ENCODE peak calls at places on chromosomes 13 and 19, in ten cellular contexts. One of them, this sample, is unnamed.
A peak's percentile ranks its signal among the peaks of the same experiment; 100 is the strongest.

GRCh38 chr13:99566125-99567083 is 65.1 kb downstream of the TM9SF2 start:
- DNase-seq in B cell: no peak
- DNase-seq in sigmoid colon: no peak
- DNase-seq in nephron progenitor cell: no peak
- DNase-seq in fibroblast of lung: no peak
- DNase-seq in esophagus squamous epithelium: no peak
- DNase-seq in breast epithelium: no peak
- DNase-seq in activated B cell treated with CpG ODN at 0.5 μM for 24 hours: no peak
- DNase-seq in colonic mucosa: no peak
- DNase-seq in astrocyte of the cerebellum: no peak
- DNase-seq in this sample: no peak

GRCh38 chr13:101406787-101407186 is 9.5 kb downstream of the NALCN start:
- DNase-seq in nephron progenitor cell: no peak
- DNase-seq in breast epithelium: no peak
- DNase-seq in astrocyte of the cerebellum: no peak
- DNase-seq in fibroblast of lung: no peak
- DNase-seq in B cell: no peak
- DNase-seq in colonic mucosa: no peak
- DNase-seq in esophagus squamous epithelium: no peak
- DNase-seq in sigmoid colon: no peak
- DNase-seq in activated B cell treated with CpG ODN at 0.5 μM for 24 hours: no peak
- DNase-seq in this sample: no peak

GRCh38 chr13:101465877-101466276 is 13.4 kb downstream of the ITGBL1 start:
- DNase-seq in astrocyte of the cerebellum: no peak
- DNase-seq in esophagus squamous epithelium: no peak
- DNase-seq in colonic mucosa: no peak
- DNase-seq in sigmoid colon: no peak
- DNase-seq in activated B cell treated with CpG ODN at 0.5 μM for 24 hours: no peak
- DNase-seq in breast epithelium: no peak
- DNase-seq in B cell: no peak
- DNase-seq in fibroblast of lung: peak; percentile 67
- DNase-seq in nephron progenitor cell: no peak
- DNase-seq in this sample: no peak

GRCh38 chr19:48962029-48962848 is 2.9 kb upstream of the FTL start:
- DNase-seq in nephron progenitor cell: no peak
- DNase-seq in esophagus squamous epithelium: no peak
- DNase-seq in B cell: peak; percentile 82
- DNase-seq in fibroblast of lung: no peak
- DNase-seq in activated B cell treated with CpG ODN at 0.5 μM for 24 hours: peak; percentile 53
- DNase-seq in astrocyte of the cerebellum: no peak
- DNase-seq in sigmoid colon: peak; percentile 80
- DNase-seq in colonic mucosa: peak; percentile 91
- DNase-seq in breast epithelium: no peak
- DNase-seq in this sample: peak; percentile 83

GRCh38 chr13:96817336-96817941 is 176.8 kb downstream of the OXGR1 start:
- DNase-seq in colonic mucosa: no peak
- DNase-seq in astrocyte of the cerebellum: no peak
- DNase-seq in fibroblast of lung: peak; percentile 1
- DNase-seq in esophagus squamous epithelium: no peak
- DNase-seq in breast epithelium: no peak
- DNase-seq in sigmoid colon: no peak
- DNase-seq in B cell: no peak
- DNase-seq in activated B cell treated with CpG ODN at 0.5 μM for 24 hours: no peak
- DNase-seq in nephron progenitor cell: no peak
- DNase-seq in this sample: peak; percentile 3

GRCh38 chr19:49761625-49762311 is 1.3 kb downstream of the TSKS start:
- DNase-seq in nephron progenitor cell: no peak
- DNase-seq in B cell: no peak
- DNase-seq in breast epithelium: no peak
- DNase-seq in sigmoid colon: no peak
- DNase-seq in fibroblast of lung: peak; percentile 20
- DNase-seq in esophagus squamous epithelium: no peak
- DNase-seq in colonic mucosa: no peak
- DNase-seq in astrocyte of the cerebellum: no peak
- DNase-seq in activated B cell treated with CpG ODN at 0.5 μM for 24 hours: no peak
- DNase-seq in this sample: peak; percentile 34

GRCh38 chr19:13913352-13913751 is 7.4 kb downstream of the CC2D1A start:
- DNase-seq in esophagus squamous epithelium: no peak
- DNase-seq in breast epithelium: no peak
- DNase-seq in sigmoid colon: no peak
- DNase-seq in nephron progenitor cell: no peak
- DNase-seq in fibroblast of lung: no peak
- DNase-seq in colonic mucosa: no peak
- DNase-seq in astrocyte of the cerebellum: no peak
- DNase-seq in B cell: no peak
- DNase-seq in activated B cell treated with CpG ODN at 0.5 μM for 24 hours: no peak
- DNase-seq in this sample: no peak

GRCh38 chr19:10118960-10119359 is 739 bp downstream of the EIF3G start:
- DNase-seq in B cell: no peak
- DNase-seq in colonic mucosa: no peak
- DNase-seq in fibroblast of lung: no peak
- DNase-seq in sigmoid colon: no peak
- DNase-seq in astrocyte of the cerebellum: no peak
- DNase-seq in activated B cell treated with CpG ODN at 0.5 μM for 24 hours: no peak
- DNase-seq in nephron progenitor cell: no peak
- DNase-seq in breast epithelium: no peak
- DNase-seq in esophagus squamous epithelium: no peak
- DNase-seq in this sample: no peak

GRCh38 chr13:31131470-31131961 is 30.2 kb downstream of the HSPH1 start:
- DNase-seq in B cell: no peak
- DNase-seq in fibroblast of lung: no peak
- DNase-seq in sigmoid colon: no peak
- DNase-seq in breast epithelium: no peak
- DNase-seq in activated B cell treated with CpG ODN at 0.5 μM for 24 hours: no peak
- DNase-seq in esophagus squamous epithelium: no peak
- DNase-seq in nephron progenitor cell: no peak
- DNase-seq in astrocyte of the cerebellum: no peak
- DNase-seq in colonic mucosa: no peak
- DNase-seq in this sample: peak; percentile 4

GRCh38 chr13:51066091-51066831 is 44.8 kb downstream of the C13orf42 start:
- DNase-seq in colonic mucosa: no peak
- DNase-seq in B cell: peak; percentile 17
- DNase-seq in fibroblast of lung: peak; percentile 69
- DNase-seq in breast epithelium: peak; percentile 23
- DNase-seq in sigmoid colon: no peak
- DNase-seq in activated B cell treated with CpG ODN at 0.5 μM for 24 hours: no peak
- DNase-seq in astrocyte of the cerebellum: peak; percentile 31
- DNase-seq in nephron progenitor cell: no peak
- DNase-seq in esophagus squamous epithelium: no peak
- DNase-seq in this sample: peak; percentile 16

GRCh38 chr19:53947624-53948023 is 15.1 kb upstream of the CACNG8 start:
- DNase-seq in astrocyte of the cerebellum: no peak
- DNase-seq in B cell: no peak
- DNase-seq in sigmoid colon: no peak
- DNase-seq in nephron progenitor cell: no peak
- DNase-seq in activated B cell treated with CpG ODN at 0.5 μM for 24 hours: no peak
- DNase-seq in fibroblast of lung: no peak
- DNase-seq in breast epithelium: no peak
- DNase-seq in colonic mucosa: no peak
- DNase-seq in esophagus squamous epithelium: no peak
- DNase-seq in this sample: peak; percentile 4

GRCh38 chr19:49098795-49099194 is 13.5 kb downstream of the SNRNP70 start:
- DNase-seq in breast epithelium: no peak
- DNase-seq in activated B cell treated with CpG ODN at 0.5 μM for 24 hours: no peak
- DNase-seq in fibroblast of lung: no peak
- DNase-seq in sigmoid colon: no peak
- DNase-seq in colonic mucosa: no peak
- DNase-seq in B cell: no peak
- DNase-seq in esophagus squamous epithelium: no peak
- DNase-seq in nephron progenitor cell: no peak
- DNase-seq in astrocyte of the cerebellum: no peak
- DNase-seq in this sample: no peak

GRCh38 chr19:1665565-1666047 is 13.2 kb upstream of the TCF3 start:
- DNase-seq in activated B cell treated with CpG ODN at 0.5 μM for 24 hours: peak; percentile 35
- DNase-seq in B cell: no peak
- DNase-seq in sigmoid colon: no peak
- DNase-seq in astrocyte of the cerebellum: no peak
- DNase-seq in breast epithelium: no peak
- DNase-seq in colonic mucosa: no peak
- DNase-seq in fibroblast of lung: no peak
- DNase-seq in nephron progenitor cell: no peak
- DNase-seq in esophagus squamous epithelium: no peak
- DNase-seq in this sample: peak; percentile 80

GRCh38 chr13:79392882-79393563 is 13.0 kb downstream of the RBM26 start:
- DNase-seq in fibroblast of lung: peak; percentile 92
- DNase-seq in colonic mucosa: no peak
- DNase-seq in activated B cell treated with CpG ODN at 0.5 μM for 24 hours: no peak
- DNase-seq in esophagus squamous epithelium: no peak
- DNase-seq in astrocyte of the cerebellum: no peak
- DNase-seq in breast epithelium: no peak
- DNase-seq in B cell: peak; percentile 16
- DNase-seq in nephron progenitor cell: no peak
- DNase-seq in sigmoid colon: no peak
- DNase-seq in this sample: no peak

GRCh38 chr19:3979289-3979673 is 6.0 kb downstream of the EEF2 start:
- DNase-seq in B cell: no peak
- DNase-seq in activated B cell treated with CpG ODN at 0.5 μM for 24 hours: no peak
- DNase-seq in fibroblast of lung: no peak
- DNase-seq in breast epithelium: peak; percentile 27
- DNase-seq in sigmoid colon: no peak
- DNase-seq in nephron progenitor cell: no peak
- DNase-seq in esophagus squamous epithelium: no peak
- DNase-seq in astrocyte of the cerebellum: no peak
- DNase-seq in colonic mucosa: no peak
- DNase-seq in this sample: no peak

GRCh38 chr13:98910501-98910951 is 67.3 kb downstream of the DOCK9 start:
- DNase-seq in B cell: no peak
- DNase-seq in nephron progenitor cell: no peak
- DNase-seq in sigmoid colon: no peak
- DNase-seq in colonic mucosa: no peak
- DNase-seq in breast epithelium: no peak
- DNase-seq in fibroblast of lung: peak; percentile 71
- DNase-seq in astrocyte of the cerebellum: no peak
- DNase-seq in activated B cell treated with CpG ODN at 0.5 μM for 24 hours: no peak
- DNase-seq in esophagus squamous epithelium: no peak
- DNase-seq in this sample: no peak

GRCh38 chr19:55069137-55069858 is 6.3 kb upstream of the RDH13 start:
- DNase-seq in esophagus squamous epithelium: no peak
- DNase-seq in nephron progenitor cell: peak; percentile 33
- DNase-seq in sigmoid colon: no peak
- DNase-seq in fibroblast of lung: peak; percentile 13
- DNase-seq in breast epithelium: peak; percentile 70
- DNase-seq in B cell: no peak
- DNase-seq in astrocyte of the cerebellum: no peak
- DNase-seq in activated B cell treated with CpG ODN at 0.5 μM for 24 hours: no peak
- DNase-seq in colonic mucosa: peak; percentile 86
- DNase-seq in this sample: no peak
- TF ChIP-seq CTCF in esophagus squamous epithelium: no peak
- TF ChIP-seq CTCF in nephron progenitor cell: no peak
- TF ChIP-seq CTCF in sigmoid colon: no peak
- TF ChIP-seq CTCF in fibroblast of lung: no peak
- TF ChIP-seq CTCF in breast epithelium: peak; percentile 45
- TF ChIP-seq CTCF in B cell: no peak
- TF ChIP-seq CTCF in astrocyte of the cerebellum: no peak
- TF ChIP-seq CTCF in activated B cell treated with CpG ODN at 0.5 μM for 24 hours: no peak
- TF ChIP-seq CTCF in colonic mucosa: no peak
- TF ChIP-seq CTCF in this sample: no peak

DNA sequence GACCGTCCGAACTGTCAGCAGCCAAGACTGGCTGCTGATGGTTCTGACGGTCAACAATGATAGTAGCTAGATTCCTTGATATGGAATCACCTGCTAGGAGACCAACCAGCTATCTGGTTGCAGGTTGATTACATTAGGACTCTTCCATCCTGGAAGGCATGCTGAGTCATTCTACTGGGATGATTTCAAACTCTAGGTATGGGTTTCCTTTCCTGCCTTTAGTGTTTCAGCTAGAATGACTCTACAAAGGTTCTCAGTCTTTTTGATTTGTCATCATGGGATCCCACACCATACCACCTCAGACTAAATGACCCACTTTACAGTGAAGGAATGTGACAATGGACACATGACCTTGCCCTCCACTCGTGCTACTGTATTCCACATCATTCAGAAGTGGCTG is 138.1 kb upstream of the KL start:
- DNase-seq in nephron progenitor cell: no peak
- DNase-seq in breast epithelium: no peak
- DNase-seq in esophagus squamous epithelium: no peak
- DNase-seq in activated B cell treated with CpG ODN at 0.5 μM for 24 hours: no peak
- DNase-seq in sigmoid colon: no peak
- DNase-seq in fibroblast of lung: peak; percentile 71
- DNase-seq in astrocyte of the cerebellum: no peak
- DNase-seq in colonic mucosa: no peak
- DNase-seq in B cell: no peak
- DNase-seq in this sample: no peak
- TF ChIP-seq CTCF in nephron progenitor cell: no peak
- TF ChIP-seq CTCF in breast epithelium: no peak
- TF ChIP-seq CTCF in esophagus squamous epithelium: no peak
- TF ChIP-seq CTCF in activated B cell treated with CpG ODN at 0.5 μM for 24 hours: no peak
- TF ChIP-seq CTCF in sigmoid colon: no peak
- TF ChIP-seq CTCF in fibroblast of lung: no peak
- TF ChIP-seq CTCF in astrocyte of the cerebellum: no peak
- TF ChIP-seq CTCF in colonic mucosa: no peak
- TF ChIP-seq CTCF in B cell: no peak
- TF ChIP-seq CTCF in this sample: no peak

DNA sequence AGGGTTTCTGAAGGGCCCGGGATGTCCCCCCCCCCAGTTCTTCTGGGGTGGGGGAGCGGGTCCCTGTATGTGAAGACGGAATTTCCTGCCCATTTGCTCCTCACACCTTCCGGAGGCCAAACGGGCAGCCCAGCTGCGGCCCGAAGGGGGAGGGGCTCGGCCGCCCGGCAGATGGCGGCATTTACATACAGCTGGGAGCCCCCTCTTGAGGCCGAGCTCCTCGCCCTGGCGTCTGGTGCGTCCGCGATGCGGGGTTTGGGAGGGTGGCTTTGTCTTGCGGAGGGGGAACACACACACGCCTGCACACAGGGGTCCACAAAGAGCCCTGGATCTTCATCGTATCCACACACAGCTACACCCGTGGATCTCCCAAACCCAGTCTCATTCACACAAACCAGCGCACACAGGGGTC is 891 bp upstream of the DLL3 start:
- DNase-seq in activated B cell treated with CpG ODN at 0.5 μM for 24 hours: no peak
- DNase-seq in nephron progenitor cell: peak; percentile 78
- DNase-seq in B cell: peak; percentile 60
- DNase-seq in breast epithelium: no peak
- DNase-seq in sigmoid colon: no peak
- DNase-seq in esophagus squamous epithelium: no peak
- DNase-seq in fibroblast of lung: peak; percentile 24
- DNase-seq in astrocyte of the cerebellum: no peak
- DNase-seq in colonic mucosa: peak; percentile 36
- DNase-seq in this sample: peak; percentile 84
- TF ChIP-seq CTCF in activated B cell treated with CpG ODN at 0.5 μM for 24 hours: no peak
- TF ChIP-seq CTCF in nephron progenitor cell: peak; percentile 23
- TF ChIP-seq CTCF in B cell: peak; percentile 17
- TF ChIP-seq CTCF in breast epithelium: no peak
- TF ChIP-seq CTCF in sigmoid colon: peak; percentile 25
- TF ChIP-seq CTCF in esophagus squamous epithelium: no peak
- TF ChIP-seq CTCF in fibroblast of lung: peak; percentile 42
- TF ChIP-seq CTCF in astrocyte of the cerebellum: peak; percentile 43
- TF ChIP-seq CTCF in colonic mucosa: peak; percentile 46
- TF ChIP-seq CTCF in this sample: peak; percentile 65

DNA sequence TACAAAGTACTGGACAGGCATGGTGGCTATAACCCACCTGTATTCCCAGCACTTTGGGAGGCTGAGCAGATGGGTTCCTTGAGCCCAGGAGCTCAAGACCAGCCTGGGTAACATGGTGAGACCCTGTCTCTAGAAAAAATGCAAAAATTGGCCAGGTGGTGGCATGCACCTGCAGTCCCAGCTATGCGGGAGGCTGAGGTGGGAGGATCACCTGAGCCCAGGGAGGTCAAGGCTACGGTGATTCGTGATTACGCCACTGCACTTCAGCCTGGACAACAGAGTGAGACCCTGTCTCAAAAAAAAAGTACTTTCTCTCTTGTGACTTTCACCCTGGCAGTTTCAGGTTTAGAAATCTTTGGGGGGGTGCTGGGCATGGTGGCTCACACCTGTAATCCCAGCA is 11.2 kb upstream of the RAB8A start:
- DNase-seq in astrocyte of the cerebellum: no peak
- DNase-seq in colonic mucosa: no peak
- DNase-seq in sigmoid colon: no peak
- DNase-seq in nephron progenitor cell: no peak
- DNase-seq in breast epithelium: no peak
- DNase-seq in fibroblast of lung: no peak
- DNase-seq in esophagus squamous epithelium: no peak
- DNase-seq in activated B cell treated with CpG ODN at 0.5 μM for 24 hours: no peak
- DNase-seq in B cell: no peak
- DNase-seq in this sample: no peak
- TF ChIP-seq CTCF in astrocyte of the cerebellum: no peak
- TF ChIP-seq CTCF in colonic mucosa: no peak
- TF ChIP-seq CTCF in sigmoid colon: no peak
- TF ChIP-seq CTCF in nephron progenitor cell: no peak
- TF ChIP-seq CTCF in breast epithelium: no peak
- TF ChIP-seq CTCF in fibroblast of lung: no peak
- TF ChIP-seq CTCF in esophagus squamous epithelium: no peak
- TF ChIP-seq CTCF in activated B cell treated with CpG ODN at 0.5 μM for 24 hours: no peak
- TF ChIP-seq CTCF in B cell: no peak
- TF ChIP-seq CTCF in this sample: no peak